ENCODE peak calls at places on chromosomes 1 and 21, in seven cellular contexts. K, F, U, S, D, L and O are unnamed samples.

GRCh38 chr1:60573726-60574409 is 500.3 kb upstream of the C1orf87 start:
- DNase-seq in K (no peak), F (no peak), U (peak), S (no peak), D (no peak), L (no peak), O (peak)

GRCh38 chr1:19988269-19989006 is 9.0 kb upstream of the PLA2G2A start:
- DNase-seq in K (no peak), F (no peak), U (no peak), S (no peak), D (no peak), L (no peak), O (no peak)

GRCh38 chr1:164733070-164733469 is 174.1 kb downstream of the PBX1 start:
- DNase-seq in K (no peak), F (no peak), U (no peak), S (no peak), D (no peak), L (no peak), O (no peak)

GRCh38 chr1:67429528-67430357 is 459 bp downstream of the SERBP1 start:
- DNase-seq in K (peak), F (peak), U (peak), S (peak), D (no peak), L (peak), O (no peak)

GRCh38 chr1:64917328-64917861 is 49.0 kb downstream of the JAK1 start:
- DNase-seq in K (no peak), F (no peak), U (peak), S (no peak), D (peak), L (peak), O (peak)

GRCh38 chr1:39508857-39509305 is 17.4 kb downstream of the BMP8A start:
- DNase-seq in K (no peak), F (no peak), U (no peak), S (no peak), D (no peak), L (no peak), O (no peak)

GRCh38 chr1:86971778-86972177 is 57.3 kb downstream of the HS2ST1 start:
- DNase-seq in K (no peak), F (no peak), U (no peak), S (no peak), D (no peak), L (no peak), O (no peak)

GRCh38 chr21:33116669-33117267 is 46.8 kb downstream of the OLIG1 start:
- DNase-seq in K (no peak), F (no peak), U (no peak), S (no peak), D (no peak), L (no peak), O (no peak)

GRCh38 chr1:3313579-3313955 is 140.9 kb upstream of the ARHGEF16 start:
- DNase-seq in K (peak), F (peak), U (peak), S (no peak), D (peak), L (peak), O (no peak)

GRCh38 chr21:41620541-41620940 is 112.6 kb upstream of the TMPRSS2 start:
- DNase-seq in K (no peak), F (no peak), U (no peak), S (no peak), D (no peak), L (no peak), O (no peak)

GRCh38 chr1:197776348-197777082 is 1.2 kb upstream of the DENND1B start:
- DNase-seq in K (no peak), F (no peak), U (no peak), S (peak), D (peak), L (no peak), O (no peak)

GRCh38 chr1:217333939-217334338 is 297.0 kb downstream of the GPATCH2 start:
- DNase-seq in K (peak), F (no peak), U (peak), S (no peak), D (no peak), L (no peak), O (no peak)

GRCh38 chr21:45535341-45536081 is 6.7 kb downstream of the SLC19A1 start:
- DNase-seq in K (no peak), F (peak), U (no peak), S (no peak), D (no peak), L (peak), O (no peak)

GRCh38 chr21:16514316-16514715 is 784.5 kb downstream of the USP25 start:
- DNase-seq in K (no peak), F (no peak), U (no peak), S (no peak), D (peak), L (no peak), O (no peak)

GRCh38 chr1:10679521-10680220 is 116.8 kb downstream of the CASZ1 start:
- DNase-seq in K (no peak), F (no peak), U (peak), S (no peak), D (peak), L (no peak), O (no peak)

GRCh38 chr1:171718216-171718615 is 23.6 kb downstream of the VAMP4 start:
- DNase-seq in K (no peak), F (no peak), U (no peak), S (no peak), D (no peak), L (no peak), O (no peak)

GRCh38 chr21:42230636-42231035 is 11.7 kb downstream of the ABCG1 start:
- DNase-seq in K (no peak), F (no peak), U (no peak), S (no peak), D (no peak), L (no peak), O (no peak)

GRCh38 chr1:87510540-87510939 is 181.9 kb downstream of the LMO4 start:
- DNase-seq in K (no peak), F (no peak), U (no peak), S (no peak), D (no peak), L (no peak), O (no peak)

GRCh38 chr1:162191396-162192322 is 122.2 kb downstream of the NOS1AP start:
- DNase-seq in K (no peak), F (no peak), U (no peak), S (no peak), D (no peak), L (no peak), O (peak)

GRCh38 chr1:226626577-226626956 is 78.0 kb downstream of the STUM start:
- DNase-seq in K (peak), F (peak), U (peak), S (peak), D (peak), L (peak), O (peak)

GRCh38 chr1:18895317-18895716 is 7.0 kb downstream of the ALDH4A1 start:
- DNase-seq in K (no peak), F (no peak), U (no peak), S (no peak), D (no peak), L (peak), O (no peak)

GRCh38 chr1:44808938-44809917 is 905 bp downstream of the BTBD19 start:
- DNase-seq in K (no peak), F (no peak), U (peak), S (peak), D (no peak), L (peak), O (no peak)

GRCh38 chr1:210949039-210949438 is 184.9 kb downstream of the KCNH1 start:
- DNase-seq in K (no peak), F (no peak), U (no peak), S (no peak), D (no peak), L (no peak), O (no peak)

GRCh38 chr1:23352096-23352695 is 8.1 kb upstream of the HNRNPR start:
- DNase-seq in K (no peak), F (no peak), U (no peak), S (no peak), D (no peak), L (no peak), O (no peak)